ENCODE peak calls at places on chromosomes 2 and 18, in seven cellular contexts. One of them, this sample, is unnamed.

GRCh38 chr2:171134624-171135230 is 26.0 kb downstream of the TLK1 start:
- DNase-seq in suprapubic skin: no peak
- DNase-seq in transverse colon: no peak
- DNase-seq in HCT116: no peak
- DNase-seq in testis: no peak
- DNase-seq in spleen: no peak
- DNase-seq in tibial nerve: no peak
- DNase-seq in this sample: no peak

GRCh38 chr2:54767921-54768320 is 44.5 kb downstream of the EML6 start:
- DNase-seq in transverse colon: no peak
- DNase-seq in spleen: no peak
- DNase-seq in HCT116: no peak
- DNase-seq in testis: no peak
- DNase-seq in suprapubic skin: no peak
- DNase-seq in tibial nerve: no peak
- DNase-seq in this sample: no peak

GRCh38 chr2:168357799-168358504 is 98.1 kb upstream of the CERS6 start:
- DNase-seq in HCT116: no peak
- DNase-seq in suprapubic skin: no peak
- DNase-seq in transverse colon: peak; percentile 24
- DNase-seq in testis: no peak
- DNase-seq in spleen: no peak
- DNase-seq in tibial nerve: no peak
- DNase-seq in this sample: no peak

GRCh38 chr2:40339026-40339425 is 112.9 kb downstream of the SLC8A1 start:
- DNase-seq in spleen: no peak
- DNase-seq in testis: no peak
- DNase-seq in suprapubic skin: no peak
- DNase-seq in HCT116: no peak
- DNase-seq in tibial nerve: no peak
- DNase-seq in transverse colon: no peak
- DNase-seq in this sample: no peak

GRCh38 chr2:143607446-143608110 is 478.4 kb downstream of the ARHGAP15 start:
- DNase-seq in tibial nerve: no peak
- DNase-seq in testis: no peak
- DNase-seq in spleen: no peak
- DNase-seq in HCT116: no peak
- DNase-seq in suprapubic skin: no peak
- DNase-seq in transverse colon: no peak
- DNase-seq in this sample: no peak

GRCh38 chr2:178962152-178962551 is 87.8 kb downstream of the CCDC141 start:
- DNase-seq in testis: no peak
- DNase-seq in spleen: no peak
- DNase-seq in suprapubic skin: no peak
- DNase-seq in transverse colon: no peak
- DNase-seq in tibial nerve: no peak
- DNase-seq in HCT116: no peak
- DNase-seq in this sample: no peak

GRCh38 chr2:115603285-115603684 is 1160.8 kb downstream of the DPP10 start:
- DNase-seq in spleen: no peak
- DNase-seq in tibial nerve: no peak
- DNase-seq in suprapubic skin: no peak
- DNase-seq in HCT116: no peak
- DNase-seq in testis: no peak
- DNase-seq in transverse colon: no peak
- DNase-seq in this sample: no peak

GRCh38 chr2:226079677-226080076 is 680.2 kb downstream of the NYAP2 start:
- DNase-seq in spleen: no peak
- DNase-seq in HCT116: peak; percentile 52
- DNase-seq in tibial nerve: no peak
- DNase-seq in suprapubic skin: no peak
- DNase-seq in transverse colon: no peak
- DNase-seq in testis: peak; percentile 69
- DNase-seq in this sample: no peak

GRCh38 chr2:219513787-219514186 is 495 bp upstream of the ASIC4 start:
- DNase-seq in HCT116: no peak
- DNase-seq in tibial nerve: no peak
- DNase-seq in suprapubic skin: no peak
- DNase-seq in testis: no peak
- DNase-seq in spleen: no peak
- DNase-seq in transverse colon: no peak
- DNase-seq in this sample: no peak

GRCh38 chr2:149767516-149767974 is 180.0 kb upstream of the MMADHC start:
- DNase-seq in transverse colon: no peak
- DNase-seq in suprapubic skin: no peak
- DNase-seq in HCT116: no peak
- DNase-seq in spleen: no peak
- DNase-seq in testis: peak; percentile 16
- DNase-seq in tibial nerve: no peak
- DNase-seq in this sample: no peak

GRCh38 chr2:95075440-95075885 is 46.1 kb downstream of the MRPS5 start:
- DNase-seq in tibial nerve: no peak
- DNase-seq in suprapubic skin: no peak
- DNase-seq in testis: no peak
- DNase-seq in HCT116: no peak
- DNase-seq in transverse colon: no peak
- DNase-seq in spleen: no peak
- DNase-seq in this sample: no peak

GRCh38 chr2:184769038-184769437 is 170.7 kb downstream of the ZNF804A start:
- DNase-seq in tibial nerve: no peak
- DNase-seq in transverse colon: no peak
- DNase-seq in testis: no peak
- DNase-seq in HCT116: no peak
- DNase-seq in suprapubic skin: no peak
- DNase-seq in spleen: no peak
- DNase-seq in this sample: no peak

GRCh38 chr18:46167971-46168370 is 63.8 kb downstream of the HAUS1 start:
- DNase-seq in spleen: peak; percentile 91
- DNase-seq in HCT116: no peak
- DNase-seq in suprapubic skin: peak; percentile 57
- DNase-seq in tibial nerve: no peak
- DNase-seq in transverse colon: peak; percentile 63
- DNase-seq in testis: no peak
- DNase-seq in this sample: no peak

GRCh38 chr2:96839288-96839874 is 4.4 kb downstream of the ANKRD23 start:
- DNase-seq in testis: peak; percentile 41
- DNase-seq in suprapubic skin: no peak
- DNase-seq in HCT116: no peak
- DNase-seq in transverse colon: peak; percentile 85
- DNase-seq in spleen: peak; percentile 96
- DNase-seq in tibial nerve: no peak
- DNase-seq in this sample: peak; percentile 78

GRCh38 chr2:134056226-134056625 is 197.6 kb upstream of the MGAT5 start:
- DNase-seq in transverse colon: no peak
- DNase-seq in suprapubic skin: no peak
- DNase-seq in testis: no peak
- DNase-seq in spleen: no peak
- DNase-seq in tibial nerve: no peak
- DNase-seq in HCT116: no peak
- DNase-seq in this sample: no peak
- TF ChIP-seq POLR2A in transverse colon: no peak
- TF ChIP-seq POLR2A in suprapubic skin: no peak
- TF ChIP-seq POLR2A in testis: no peak
- TF ChIP-seq POLR2A in spleen: no peak
- TF ChIP-seq POLR2A in tibial nerve: no peak
- TF ChIP-seq POLR2A in HCT116: no peak
- TF ChIP-seq POLR2A in this sample: no peak

GRCh38 chr2:47173986-47174730 is 19.1 kb upstream of the STPG4 start:
- DNase-seq in HCT116: no peak
- DNase-seq in tibial nerve: no peak
- DNase-seq in suprapubic skin: no peak
- DNase-seq in spleen: no peak
- DNase-seq in testis: no peak
- DNase-seq in transverse colon: no peak
- DNase-seq in this sample: no peak

GRCh38 chr2:47169784-47170183 is 14.7 kb upstream of the STPG4 start:
- DNase-seq in suprapubic skin: no peak
- DNase-seq in testis: no peak
- DNase-seq in spleen: no peak
- DNase-seq in HCT116: no peak
- DNase-seq in transverse colon: no peak
- DNase-seq in tibial nerve: no peak
- DNase-seq in this sample: no peak

GRCh38 chr2:47174731-47175361 is 19.7 kb upstream of the STPG4 start:
- DNase-seq in tibial nerve: no peak
- DNase-seq in HCT116: peak; percentile 52
- DNase-seq in transverse colon: peak; percentile 82
- DNase-seq in spleen: no peak
- DNase-seq in testis: peak; percentile 55
- DNase-seq in suprapubic skin: peak; percentile 75
- DNase-seq in this sample: peak; percentile 44

GRCh38 chr2:47172922-47173695 is 18.0 kb upstream of the STPG4 start:
- DNase-seq in HCT116: no peak
- DNase-seq in testis: no peak
- DNase-seq in spleen: no peak
- DNase-seq in suprapubic skin: no peak
- DNase-seq in tibial nerve: no peak
- DNase-seq in transverse colon: no peak
- DNase-seq in this sample: no peak

GRCh38 chr2:47172156-47172921 is 17.2 kb upstream of the STPG4 start:
- DNase-seq in tibial nerve: no peak
- DNase-seq in transverse colon: no peak
- DNase-seq in HCT116: no peak
- DNase-seq in spleen: no peak
- DNase-seq in suprapubic skin: no peak
- DNase-seq in testis: no peak
- DNase-seq in this sample: peak; percentile 49
- H3K4me3 ChIP-seq in tibial nerve: peak overlapping the region; percentile 11
- H3K4me3 ChIP-seq in transverse colon: no peak overlapping the region
- H3K4me3 ChIP-seq in HCT116: no peak overlapping the region
- H3K4me3 ChIP-seq in spleen: peak overlapping the region; percentile 94
- H3K4me3 ChIP-seq in suprapubic skin: peak overlapping the region; percentile 4
- H3K4me3 ChIP-seq in testis: no peak overlapping the region
- H3K4me3 ChIP-seq in this sample: no peak overlapping the region

GRCh38 chr18:754666-755065 is 42.2 kb upstream of the ENOSF1 start:
- DNase-seq in HCT116: no peak
- DNase-seq in transverse colon: no peak
- DNase-seq in suprapubic skin: no peak
- DNase-seq in testis: no peak
- DNase-seq in spleen: no peak
- DNase-seq in tibial nerve: no peak
- DNase-seq in this sample: no peak
- H3K4me1 ChIP-seq in HCT116: no peaks in the 10 kb centered on the region
- H3K4me1 ChIP-seq in transverse colon: no peaks in the 10 kb centered on the region
- H3K4me1 ChIP-seq in suprapubic skin: no peaks in the 10 kb centered on the region
- H3K4me1 ChIP-seq in testis: no peaks in the 10 kb centered on the region
- H3K4me1 ChIP-seq in spleen: no peaks in the 10 kb centered on the region
- H3K4me1 ChIP-seq in tibial nerve: no peaks in the 10 kb centered on the region
- H3K4me1 ChIP-seq in this sample: no peaks in the 10 kb centered on the region

GRCh38 chr2:120252207-120253020 is at the start of gene RALB:
- DNase-seq in testis: peak; percentile 100
- DNase-seq in HCT116: peak; percentile 96
- DNase-seq in suprapubic skin: peak; percentile 100
- DNase-seq in transverse colon: peak; percentile 100
- DNase-seq in spleen: peak; percentile 100
- DNase-seq in tibial nerve: peak; percentile 99
- DNase-seq in this sample: peak; percentile 100

GRCh38 chr2:120254178-120254577 is 1.5 kb downstream of the RALB start:
- DNase-seq in HCT116: no peak
- DNase-seq in suprapubic skin: no peak
- DNase-seq in testis: no peak
- DNase-seq in tibial nerve: no peak
- DNase-seq in transverse colon: no peak
- DNase-seq in spleen: no peak
- DNase-seq in this sample: no peak

GRCh38 chr2:120251863-120252206 is 817 bp upstream of the RALB start:
- DNase-seq in spleen: no peak
- DNase-seq in suprapubic skin: no peak
- DNase-seq in HCT116: no peak
- DNase-seq in testis: no peak
- DNase-seq in transverse colon: no peak
- DNase-seq in tibial nerve: no peak
- DNase-seq in this sample: no peak

GRCh38 chr2:120251077-120251476 is 1.6 kb upstream of the RALB start:
- DNase-seq in transverse colon: no peak
- DNase-seq in HCT116: no peak
- DNase-seq in suprapubic skin: peak; percentile 40
- DNase-seq in spleen: peak; percentile 60
- DNase-seq in testis: no peak
- DNase-seq in tibial nerve: no peak
- DNase-seq in this sample: no peak

DNA sequence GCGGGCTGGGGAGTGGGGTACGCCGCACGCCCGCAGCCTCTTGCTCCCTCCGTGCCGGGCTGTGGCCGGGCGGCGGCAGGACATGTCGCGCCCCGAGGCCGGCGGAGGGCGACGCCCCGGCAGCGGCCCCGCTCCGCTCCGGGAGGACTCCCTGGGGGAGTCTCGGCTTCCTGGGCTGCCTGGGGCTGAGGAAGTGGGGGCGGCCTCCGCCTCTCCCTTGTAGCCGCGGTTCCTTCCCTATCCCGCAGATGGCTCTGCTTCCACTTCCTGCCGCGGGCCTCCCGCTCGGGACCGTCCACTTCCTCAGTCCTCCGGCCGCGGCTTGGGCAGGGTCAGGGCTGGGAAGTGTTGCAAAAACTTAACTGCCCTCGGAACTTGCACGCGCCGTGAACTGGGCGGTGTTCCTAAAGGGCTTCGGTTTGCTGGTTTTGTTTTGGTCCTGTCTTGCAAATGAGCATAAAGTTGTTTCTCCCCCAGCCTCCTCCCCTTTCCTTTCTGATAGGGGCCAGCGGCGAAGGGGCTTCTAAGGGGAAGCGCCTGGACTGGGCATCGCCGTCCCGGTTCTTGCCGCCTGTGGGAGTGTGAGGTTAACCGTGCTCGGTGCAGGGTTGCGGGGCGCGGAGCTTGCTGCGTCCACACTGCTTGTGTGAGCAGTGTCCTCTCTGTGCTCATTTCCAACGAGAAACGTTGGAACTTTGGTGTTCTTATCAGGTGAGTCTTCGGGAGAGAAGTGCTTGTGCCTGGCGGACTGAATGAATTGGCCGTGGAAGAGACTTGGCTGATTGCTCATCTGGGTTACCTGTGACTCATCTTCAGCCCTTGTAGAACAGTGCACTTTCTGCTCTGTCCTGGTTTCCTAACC is 600 bp downstream of the RALB start:
- DNase-seq in testis: peak; percentile 76
- DNase-seq in HCT116: no peak
- DNase-seq in tibial nerve: peak; percentile 70
- DNase-seq in suprapubic skin: peak; percentile 92
- DNase-seq in transverse colon: peak; percentile 80
- DNase-seq in spleen: peak; percentile 97
- DNase-seq in this sample: peak; percentile 83
- TF ChIP-seq POLR2A in testis: no peak
- TF ChIP-seq POLR2A in HCT116: no peak
- TF ChIP-seq POLR2A in tibial nerve: peak; percentile 8
- TF ChIP-seq POLR2A in suprapubic skin: no peak
- TF ChIP-seq POLR2A in transverse colon: no peak
- TF ChIP-seq POLR2A in spleen: no peak
- TF ChIP-seq POLR2A in this sample: peak; percentile 30